ENCODE peak calls at places on chromosomes 4 and X, in eight cellular contexts. M is stimulated activated CD8-positive, alpha-beta memory T cell treated with anti-CD3 and anti-CD28 coated beads, Interleukin-7, amount 100 ng/mL, for 4 hours; E is fibroblast of mammary gland; V is G401; N is IMR-90; F is esophagus squamous epithelium; I is NCI-H524; T is mesenteric fat pad. O is an unnamed sample.

GRCh38 chr4:1371151-1371830 is 24.3 kb downstream of the UVSSA start:
- DNase-seq in F (no peak), M (no peak), I (no peak), V (no peak), N (no peak), T (no peak), E (no peak), O (no peak)

GRCh38 chr4:151957163-151957562 is 196.4 kb upstream of the GATB start:
- DNase-seq in I (no peak), N (no peak), M (no peak), V (no peak), E (no peak), T (no peak), F (no peak), O (peak)

GRCh38 chr4:79852305-79852730 is 220.7 kb downstream of the ANTXR2 start:
- DNase-seq in I (no peak), E (peak), N (peak), F (no peak), M (no peak), V (no peak), T (no peak), O (no peak)

GRCh38 chr4:7967063-7967440 is 27.4 kb upstream of the AFAP1 start:
- DNase-seq in E (no peak), N (no peak), T (no peak), V (no peak), M (no peak), I (no peak), F (no peak), O (no peak)

GRCh38 chr4:26157541-26157940 is 163.3 kb upstream of the RBPJ start:
- DNase-seq in F (no peak), E (peak), V (no peak), I (no peak), M (no peak), N (peak), T (no peak), O (no peak)

GRCh38 chr4:82362565-82362964 is 11.2 kb downstream of the HNRNPD start:
- DNase-seq in M (no peak), N (no peak), T (no peak), V (no peak), I (no peak), F (no peak), E (no peak), O (no peak)

GRCh38 chrX:110699109-110699508 is 96.5 kb downstream of the CHRDL1 start:
- DNase-seq in F (no peak), M (no peak), T (no peak), I (no peak), E (peak), V (no peak), N (no peak), O (no peak)

GRCh38 chr4:114879916-114880315 is 233.5 kb downstream of the NDST4 start:
- DNase-seq in F (no peak), M (no peak), V (no peak), N (no peak), I (peak), E (no peak), T (no peak), O (no peak)

GRCh38 chrX:44913656-44914531 is 40.9 kb downstream of the KDM6A start:
- DNase-seq in N (no peak), M (no peak), T (no peak), F (no peak), V (no peak), E (no peak), I (no peak), O (no peak)

GRCh38 chr4:85029453-85029852 is 63.0 kb upstream of the WDFY3 start:
- DNase-seq in T (no peak), V (no peak), N (no peak), M (no peak), F (no peak), E (peak), I (no peak), O (no peak)

GRCh38 chr4:3124070-3124767 is 49.7 kb downstream of the HTT start:
- DNase-seq in N (no peak), T (no peak), F (no peak), V (no peak), I (no peak), M (no peak), E (no peak), O (no peak)

GRCh38 chr4:19478791-19479190 is 772.9 kb upstream of the SLIT2 start:
- DNase-seq in T (no peak), M (no peak), V (no peak), E (peak), F (no peak), N (peak), I (no peak), O (peak)

GRCh38 chr4:64146030-64146429 is 263.2 kb downstream of the TECRL start:
- DNase-seq in T (no peak), F (no peak), E (no peak), I (no peak), M (no peak), N (no peak), V (no peak), O (no peak)

GRCh38 chr4:3406431-3406830 is 35.3 kb upstream of the HGFAC start:
- DNase-seq in T (peak), F (no peak), M (no peak), I (no peak), V (no peak), E (no peak), N (no peak), O (no peak)

GRCh38 chr4:102521570-102522553 is 20.7 kb downstream of the NFKB1 start:
- DNase-seq in N (no peak), M (no peak), E (peak), I (no peak), F (no peak), T (no peak), V (no peak), O (no peak)

GRCh38 chrX:134875679-134876078 is 115.1 kb upstream of the SMIM10 start:
- DNase-seq in I (no peak), M (no peak), E (no peak), T (no peak), V (no peak), N (no peak), F (no peak), O (no peak)

GRCh38 chrX:18890724-18891560 is 93.0 kb downstream of the PHKA2 start:
- DNase-seq in E (no peak), I (peak), M (no peak), N (no peak), V (peak), F (no peak), T (no peak), O (no peak)

GRCh38 chrX:136754641-136755040 is 26.1 kb downstream of the ARHGEF6 start:
- DNase-seq in F (no peak), I (no peak), E (no peak), V (no peak), M (no peak), T (no peak), N (no peak), O (peak)

GRCh38 chrX:28120076-28120475 is 138.8 kb upstream of the DCAF8L1 start:
- DNase-seq in M (no peak), E (no peak), T (no peak), N (no peak), V (no peak), I (no peak), F (no peak), O (no peak)